ENCODE peak calls at places on chromosome 4, in five cellular contexts. One of them, this sample, is unnamed.

GRCh38 chr4:55634417-55635128 is 1.5 kb downstream of the NMU start:
- DNase-seq in HepG2: no peak
- DNase-seq in SK-N-SH: no peak
- DNase-seq in GM12878: no peak
- DNase-seq in K562: no peak
- DNase-seq in this sample: no peak

GRCh38 chr4:89413518-89413917 is 105.9 kb upstream of the GPRIN3 start:
- DNase-seq in HepG2: no peak
- DNase-seq in SK-N-SH: no peak
- DNase-seq in GM12878: no peak
- DNase-seq in K562: no peak
- DNase-seq in this sample: no peak

GRCh38 chr4:117085185-117085701 is at the start of gene TRAM1L1:
- DNase-seq in HepG2: peak; percentile 30
- DNase-seq in SK-N-SH: peak; percentile 92
- DNase-seq in GM12878: no peak
- DNase-seq in K562: peak; percentile 8
- DNase-seq in this sample: no peak

GRCh38 chr4:94171616-94172015 is 36.0 kb upstream of the SMARCAD1 start:
- DNase-seq in HepG2: no peak
- DNase-seq in SK-N-SH: peak; percentile 17
- DNase-seq in GM12878: no peak
- DNase-seq in K562: peak; percentile 29
- DNase-seq in this sample: no peak

GRCh38 chr4:185167205-185167604 is 24.1 kb downstream of the SLC25A4 start:
- DNase-seq in HepG2: no peak
- DNase-seq in SK-N-SH: no peak
- DNase-seq in GM12878: no peak
- DNase-seq in K562: no peak
- DNase-seq in this sample: no peak

GRCh38 chr4:53905935-53906377 is 158.4 kb downstream of the CHIC2 start:
- DNase-seq in HepG2: peak; percentile 36
- DNase-seq in SK-N-SH: peak; percentile 41
- DNase-seq in GM12878: peak; percentile 7
- DNase-seq in K562: no peak
- DNase-seq in this sample: no peak

GRCh38 chr4:128570380-128570779 is 239.1 kb upstream of the JADE1 start:
- DNase-seq in HepG2: no peak
- DNase-seq in SK-N-SH: no peak
- DNase-seq in GM12878: no peak
- DNase-seq in K562: no peak
- DNase-seq in this sample: no peak

GRCh38 chr4:141896687-141897086 is 260.3 kb downstream of the IL15 start:
- DNase-seq in HepG2: no peak
- DNase-seq in SK-N-SH: no peak
- DNase-seq in GM12878: no peak
- DNase-seq in K562: no peak
- DNase-seq in this sample: no peak

GRCh38 chr4:26028793-26029511 is 114.9 kb downstream of the SMIM20 start:
- DNase-seq in HepG2: peak; percentile 27
- DNase-seq in SK-N-SH: peak; percentile 82
- DNase-seq in GM12878: no peak
- DNase-seq in K562: peak; percentile 52
- DNase-seq in this sample: no peak

GRCh38 chr4:100935090-100935489 is 412.2 kb downstream of the PPP3CA start:
- DNase-seq in HepG2: no peak
- DNase-seq in SK-N-SH: peak; percentile 9
- DNase-seq in GM12878: no peak
- DNase-seq in K562: no peak
- DNase-seq in this sample: peak; percentile 38

GRCh38 chr4:113559947-113560346 is 201.6 kb downstream of the CAMK2D start:
- DNase-seq in HepG2: no peak
- DNase-seq in SK-N-SH: no peak
- DNase-seq in GM12878: no peak
- DNase-seq in K562: no peak
- DNase-seq in this sample: no peak

GRCh38 chr4:3385719-3386440 is 55.9 kb upstream of the HGFAC start:
- DNase-seq in HepG2: no peak
- DNase-seq in SK-N-SH: no peak
- DNase-seq in GM12878: no peak
- DNase-seq in K562: no peak
- DNase-seq in this sample: no peak

GRCh38 chr4:39469429-39470077 is 10.7 kb downstream of the LIAS start:
- DNase-seq in HepG2: peak; percentile 89
- DNase-seq in SK-N-SH: peak; percentile 62
- DNase-seq in GM12878: peak; percentile 48
- DNase-seq in K562: peak; percentile 46
- DNase-seq in this sample: peak; percentile 86

GRCh38 chr4:184306949-184307348 is 89.3 kb upstream of the ENPP6 start:
- DNase-seq in HepG2: no peak
- DNase-seq in SK-N-SH: no peak
- DNase-seq in GM12878: no peak
- DNase-seq in K562: no peak
- DNase-seq in this sample: no peak

DNA sequence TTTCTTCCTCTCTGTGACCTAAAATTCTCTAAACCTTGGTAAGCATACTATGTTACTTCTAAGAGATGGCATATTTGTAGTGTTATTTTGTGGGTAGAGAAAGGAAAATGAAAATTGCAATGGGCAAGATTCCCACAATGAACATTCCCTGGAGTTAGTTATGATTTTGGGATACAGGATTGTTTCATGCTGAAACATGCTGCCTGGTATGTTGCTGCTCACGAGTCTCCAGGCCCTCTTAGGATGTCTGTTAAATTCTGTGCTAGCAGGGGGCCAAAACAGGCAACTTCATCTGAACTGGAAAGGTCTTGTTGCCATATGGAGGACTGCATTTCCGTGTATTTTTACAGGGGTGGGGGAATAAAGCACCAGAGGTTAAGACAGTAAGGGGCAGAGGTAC is 18.9 kb upstream of the MSMO1 start:
- DNase-seq in HepG2: no peak
- DNase-seq in SK-N-SH: no peak
- DNase-seq in GM12878: no peak
- DNase-seq in K562: no peak
- DNase-seq in this sample: no peak
- TF ChIP-seq REST in HepG2: no peak
- TF ChIP-seq REST in SK-N-SH: no peak
- TF ChIP-seq REST in GM12878: no peak
- TF ChIP-seq REST in K562: no peak
- TF ChIP-seq REST in this sample: no peak

GRCh38 chr4:71020611-71021010 is 27.2 kb downstream of the DCK start:
- DNase-seq in HepG2: no peak
- DNase-seq in SK-N-SH: no peak
- DNase-seq in GM12878: no peak
- DNase-seq in K562: no peak
- DNase-seq in this sample: no peak
- H4K20me1 ChIP-seq in HepG2: no peaks in the 10 kb centered on the region
- H4K20me1 ChIP-seq in SK-N-SH: no peaks in the 10 kb centered on the region
- H4K20me1 ChIP-seq in GM12878: no peaks in the 10 kb centered on the region
- H4K20me1 ChIP-seq in K562: no peaks in the 10 kb centered on the region
- H4K20me1 ChIP-seq in this sample: no peaks in the 10 kb centered on the region

DNA sequence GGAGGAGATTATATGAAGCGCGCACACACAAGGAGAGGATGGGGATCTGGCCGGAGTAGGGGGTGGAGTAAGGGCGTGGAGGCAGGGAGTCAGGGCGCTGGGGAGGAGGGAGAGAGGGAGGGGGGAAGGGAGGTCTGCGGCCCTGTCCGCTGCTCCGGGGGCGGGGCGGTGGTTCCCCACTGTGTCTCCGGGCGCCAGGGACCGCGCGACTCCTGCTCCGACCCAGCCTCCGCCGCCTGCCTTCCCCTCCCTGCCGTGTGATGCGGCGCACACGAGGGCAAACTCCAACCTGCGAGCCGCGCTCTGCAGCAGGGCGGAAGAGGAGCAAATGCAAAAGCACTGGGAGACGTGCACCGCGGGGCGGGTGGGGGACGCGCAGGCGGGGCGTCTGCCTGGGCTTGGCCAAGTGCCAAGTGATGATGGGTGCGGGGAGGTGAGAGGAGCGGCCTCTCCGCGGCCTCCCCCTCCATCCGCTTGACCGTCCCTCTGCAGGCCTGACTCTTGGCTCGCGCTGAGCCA is at the start of gene DCHS2:
- DNase-seq in HepG2: peak; percentile 24
- DNase-seq in SK-N-SH: peak; percentile 55
- DNase-seq in GM12878: no peak
- DNase-seq in K562: peak; percentile 76
- DNase-seq in this sample: no peak
- H3K9ac ChIP-seq in HepG2: no peak within 1 kb of the TSS
- H3K9ac ChIP-seq in SK-N-SH: no peak within 1 kb of the TSS
- H3K9ac ChIP-seq in GM12878: no peak within 1 kb of the TSS
- H3K9ac ChIP-seq in K562: peak within 1 kb of the TSS; percentile 89
- H3K9ac ChIP-seq in this sample: no peak within 1 kb of the TSS

DNA sequence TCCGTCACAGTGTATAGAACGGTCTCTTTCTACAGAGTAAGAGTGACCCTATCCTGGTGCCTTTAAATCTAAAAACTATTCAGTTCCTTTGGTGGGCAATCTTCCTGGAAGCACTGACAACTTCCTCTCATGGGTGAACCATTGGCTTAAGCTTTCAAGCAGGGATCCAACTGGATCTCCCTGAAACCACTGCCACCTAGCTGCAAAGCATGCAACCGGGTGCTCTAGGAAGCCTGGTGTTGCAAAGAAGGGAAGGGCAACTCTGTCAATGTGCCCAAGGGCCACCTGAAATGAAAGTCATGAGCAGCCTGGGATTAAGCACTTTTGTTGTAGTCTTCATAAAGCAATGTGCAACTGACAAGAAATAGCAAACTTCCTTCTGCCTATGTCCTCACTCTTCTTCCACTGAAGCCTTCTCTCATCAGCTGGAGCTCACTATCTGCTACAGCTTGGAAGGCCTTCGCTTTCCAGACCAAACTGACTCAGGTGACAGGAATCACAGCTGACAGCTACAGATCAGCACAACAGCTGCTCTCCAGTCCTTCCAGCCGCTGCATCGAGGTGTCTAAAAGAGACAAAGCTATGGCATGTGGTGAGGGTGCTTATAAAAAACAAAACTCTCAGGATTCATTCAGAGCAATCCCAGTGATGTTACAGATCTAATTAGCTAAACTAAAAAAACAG is 46.1 kb downstream of the SETD7 start:
- DNase-seq in HepG2: peak; percentile 53
- DNase-seq in SK-N-SH: no peak
- DNase-seq in GM12878: no peak
- DNase-seq in K562: no peak
- DNase-seq in this sample: no peak
- TF ChIP-seq REST in HepG2: no peak
- TF ChIP-seq REST in SK-N-SH: no peak
- TF ChIP-seq REST in GM12878: no peak
- TF ChIP-seq REST in K562: no peak
- TF ChIP-seq REST in this sample: no peak

GRCh38 chr4:79609853-79610252 is 201.8 kb upstream of the GK2 start:
- DNase-seq in HepG2: no peak
- DNase-seq in SK-N-SH: no peak
- DNase-seq in GM12878: no peak
- DNase-seq in K562: no peak
- DNase-seq in this sample: no peak
- H4K20me1 ChIP-seq in HepG2: no peaks in the 10 kb centered on the region
- H4K20me1 ChIP-seq in SK-N-SH: no peaks in the 10 kb centered on the region
- H4K20me1 ChIP-seq in GM12878: no peaks in the 10 kb centered on the region
- H4K20me1 ChIP-seq in K562: no peaks in the 10 kb centered on the region
- H4K20me1 ChIP-seq in this sample: no peaks in the 10 kb centered on the region